ENCODE peak calls at places on chromosomes 2 and 18, in four cellular contexts. F is spleen; K is neuronal stem cell; B is CD4-positive, alpha-beta memory T cell. D is an unnamed sample. For H3K27me3 and H3K4me1, the result is how much of the 10 kb centered on the place peaks cover.

GRCh38 chr2:239355139-239355538 is 45.7 kb downstream of the HDAC4 start:
- DNase-seq in F (no peak), K (no peak), B (no peak), D (no peak)

GRCh38 chr18:6778459-6778858 is 48.9 kb downstream of the ARHGAP28 start:
- DNase-seq in F (no peak), K (no peak), B (no peak), D (no peak)

GRCh38 chr18:34528177-34528576 is 181.9 kb upstream of the DTNA start:
- DNase-seq in F (no peak), K (no peak), B (no peak), D (no peak)

GRCh38 chr2:239192456-239192855 is 208.4 kb downstream of the HDAC4 start:
- DNase-seq in F (peak), K (no peak), B (no peak), D (no peak)

GRCh38 chr18:54052259-54052658 is 172.2 kb downstream of the MBD2 start:
- DNase-seq in F (no peak), K (no peak), B (no peak), D (no peak)

GRCh38 chr2:237434916-237435315 is 21.0 kb upstream of the COL6A3 start:
- DNase-seq in F (peak), K (no peak), B (peak), D (peak)

GRCh38 chr18:35467624-35468016 is 30.1 kb downstream of the INO80C start:
- DNase-seq in F (no peak), K (no peak), B (no peak), D (no peak)

GRCh38 chr2:200786423-200786822 is 25.3 kb upstream of the BZW1 start:
- DNase-seq in F (no peak), K (no peak), B (no peak), D (no peak)

GRCh38 chr2:2860583-2861300 is 516.9 kb downstream of the EIPR1 start:
- DNase-seq in F (peak), K (no peak), B (no peak), D (no peak)

GRCh38 chr2:220165401-220165800 is 538.0 kb downstream of the SLC4A3 start:
- DNase-seq in F (no peak), K (peak), B (no peak), D (no peak)

GRCh38 chr18:34354351-34354750 is 129.6 kb upstream of the NOL4 start:
- DNase-seq in F (no peak), K (no peak), B (no peak), D (no peak)

GRCh38 chr2:218883491-218884490 is 3.1 kb downstream of the WNT10A start:
- DNase-seq in F (peak), K (no peak), B (no peak), D (peak)

GRCh38 chr2:108968619-108969018 is 20.4 kb downstream of the EDAR start:
- DNase-seq in F (no peak), K (no peak), B (no peak), D (peak)

GRCh38 chr2:27042159-27042661 is 9.3 kb upstream of the AGBL5 start:
- DNase-seq in F (peak), K (no peak), B (no peak), D (peak)

GRCh38 chr2:222877556-222878278 is 16.9 kb downstream of the ACSL3 start:
- DNase-seq in F (no peak), K (no peak), B (no peak), D (no peak)

GRCh38 chr2:52260904-52261303 is 1229.0 kb upstream of the NRXN1 start:
- DNase-seq in F (no peak), K (no peak), B (no peak), D (no peak)

GRCh38 chr2:21382980-21383520 is 259.3 kb downstream of the TDRD15 start:
- DNase-seq in F (no peak), K (no peak), B (no peak), D (no peak)

GRCh38 chr2:215918901-215919585 is 94.3 kb downstream of the MREG start:
- DNase-seq in F (no peak), K (no peak), B (no peak), D (no peak)

GRCh38 chr2:159786938-159787337 is 11.1 kb downstream of the CD302 start:
- DNase-seq in F (no peak), K (no peak), B (no peak), D (no peak)

GRCh38 chr2:170226216-170226615 is 48.3 kb downstream of the MYO3B start:
- DNase-seq in F (no peak), K (no peak), B (no peak), D (no peak)
- H3K4me3 ChIP-seq in F (no peak), K (no peak), B (no peak), D (no peak)

DNA sequence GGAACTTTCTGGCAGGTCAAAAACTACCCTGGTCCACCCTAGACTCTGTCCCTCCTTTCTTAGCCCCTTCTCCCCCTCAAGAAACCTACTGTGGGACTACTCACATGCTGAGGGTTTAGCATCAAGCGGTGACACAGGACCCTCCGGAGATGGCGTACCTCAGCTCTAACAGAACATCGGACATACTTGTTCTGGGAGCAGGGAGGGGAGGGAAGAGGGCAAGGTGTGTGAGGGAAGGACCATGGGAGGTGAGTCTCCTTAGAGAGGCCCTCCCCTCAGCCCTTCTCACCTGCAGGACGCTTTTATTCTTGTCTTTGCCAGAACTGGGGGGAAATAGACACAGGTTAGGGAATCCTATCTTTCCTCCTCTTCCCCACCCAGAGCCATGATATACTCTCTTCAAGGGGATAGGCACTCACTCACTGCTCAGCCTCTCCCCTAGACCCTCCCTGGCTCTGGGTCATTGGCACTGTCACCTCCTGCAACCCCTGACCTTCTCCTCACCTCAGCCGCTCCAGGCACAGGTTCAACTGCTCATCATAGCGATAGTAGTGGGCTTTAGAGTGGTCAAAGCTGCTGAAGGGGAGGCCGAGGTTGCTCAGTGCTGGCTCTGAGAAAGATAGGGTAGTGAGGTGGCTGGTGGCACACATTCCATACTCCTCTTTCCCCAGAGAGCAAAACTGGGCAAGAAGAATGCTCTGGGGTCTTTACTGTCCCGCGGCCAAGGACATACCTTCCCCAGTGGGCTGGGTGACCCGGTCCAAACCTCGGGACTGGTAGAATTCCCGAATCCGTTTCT is 1.8 kb downstream of the PCGF1 start:
- DNase-seq in F (peak), K (no peak), B (no peak), D (no peak)
- H3K27me3 ChIP-seq in F (under half), K (half or more), B (under half), D (under half)

GRCh38 chr18:9140984-9141383 is 4.4 kb downstream of the ANKRD12 start:
- DNase-seq in F (no peak), K (no peak), B (no peak), D (no peak)
- H3K4me1 ChIP-seq in F (half or more), K (under half), B (half or more), D (under half)

GRCh38 chr2:112491946-112492345 is 10.0 kb downstream of the TTL start:
- DNase-seq in F (no peak), K (no peak), B (no peak), D (no peak)
- H3K4me3 ChIP-seq in F (no peak), K (no peak), B (no peak), D (no peak)

GRCh38 chr2:1068832-1069231 is 118.2 kb downstream of the SNTG2 start:
- DNase-seq in F (no peak), K (no peak), B (no peak), D (no peak)
- H3K27me3 ChIP-seq in F (under half), K (under half), B (under half), D (under half)

DNA sequence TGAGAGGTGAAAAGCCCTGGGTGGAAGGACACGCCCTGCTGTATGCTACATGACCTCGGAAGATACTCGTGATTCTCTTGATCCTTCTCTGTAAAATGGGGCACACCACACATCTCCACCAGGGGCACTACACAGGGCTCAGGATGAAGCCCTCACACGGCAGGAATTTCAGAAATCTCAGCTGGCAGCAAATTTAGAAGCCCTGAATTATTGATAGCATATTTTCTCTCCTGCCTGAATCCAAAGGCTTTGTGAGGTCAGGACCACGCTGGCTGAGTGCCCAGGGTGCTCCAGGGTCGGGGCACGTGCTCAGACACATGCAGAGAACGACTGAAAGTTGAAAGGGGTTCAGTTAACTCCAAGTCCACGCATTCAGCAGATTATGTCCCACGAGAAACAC is 42.1 kb upstream of the GALR1 start:
- DNase-seq in F (no peak), K (no peak), B (peak), D (peak)
- H3K4me1 ChIP-seq in F (half or more), K (under half), B (under half), D (under half)

DNA sequence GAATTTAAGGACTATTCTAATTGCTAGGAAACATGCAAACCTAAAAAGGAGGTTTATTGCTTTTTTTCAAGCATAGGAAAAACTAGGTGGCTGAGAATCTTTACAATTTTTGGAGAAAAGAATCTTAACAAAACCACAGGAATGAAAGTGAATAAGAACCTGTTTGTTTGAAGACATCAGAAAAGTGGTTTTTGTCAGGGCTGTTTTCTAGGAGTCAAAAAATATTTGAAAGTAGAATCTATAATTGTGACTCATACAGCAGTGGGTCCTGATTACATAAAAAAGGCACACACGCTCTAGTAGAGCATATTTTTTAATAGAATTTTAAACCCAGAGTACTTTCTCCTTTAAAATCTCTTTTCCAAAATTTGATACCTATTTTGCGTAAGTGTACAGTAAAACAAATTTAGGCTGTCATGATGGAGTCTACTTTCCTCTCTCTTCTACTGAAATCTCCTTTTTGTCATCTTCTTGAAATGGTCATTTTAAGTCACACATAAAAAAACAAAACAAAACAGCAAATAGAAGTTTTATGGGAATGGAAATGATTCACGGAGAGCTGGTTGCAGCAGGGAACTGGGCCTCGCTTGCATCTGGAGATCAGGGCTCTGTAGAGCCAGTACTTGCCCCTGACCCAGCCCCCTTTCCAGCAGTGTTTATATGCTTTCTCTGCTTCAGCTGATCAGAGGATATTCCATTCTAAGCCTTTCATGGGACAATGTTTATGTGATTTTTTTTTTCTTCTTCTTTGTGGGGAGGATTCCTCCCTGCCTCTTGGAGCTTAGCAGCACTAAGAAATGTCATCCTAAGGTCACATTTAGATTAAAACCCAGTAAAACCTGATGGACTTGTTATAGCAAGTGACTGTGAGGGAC is 59.1 kb upstream of the PELI1 start:
- DNase-seq in F (no peak), K (no peak), B (no peak), D (no peak)
- H3K4me3 ChIP-seq in F (no peak), K (no peak), B (peak), D (no peak)

GRCh38 chr18:57372444-57372843 is 20.1 kb downstream of the ST8SIA3 start:
- DNase-seq in F (no peak), K (no peak), B (no peak), D (no peak)
- H3K27me3 ChIP-seq in F (under half), K (under half), B (under half), D (under half)

DNA sequence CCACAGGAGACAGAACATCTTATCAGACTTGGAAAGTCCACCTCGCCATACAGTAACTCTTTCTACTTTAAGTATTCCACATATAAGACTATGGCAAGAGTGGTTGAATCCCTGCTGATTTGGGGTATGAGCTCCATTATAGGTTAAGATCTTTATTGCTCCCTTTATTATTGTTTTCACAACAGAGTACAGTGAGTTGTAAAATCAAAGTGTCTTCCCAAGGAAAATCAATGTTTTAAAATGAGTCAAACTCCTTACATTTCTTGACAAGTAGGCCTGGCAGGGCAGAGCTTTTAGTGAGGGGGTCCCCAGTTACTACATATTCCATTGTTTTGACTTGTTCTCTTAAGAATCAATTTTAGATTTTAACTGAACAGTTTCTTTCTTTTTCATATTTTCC is 49.6 kb upstream of the STAT1 start:
- DNase-seq in F (no peak), K (no peak), B (no peak), D (no peak)
- H3K4me1 ChIP-seq in F (under half), K (under half), B (half or more), D (under half)

DNA sequence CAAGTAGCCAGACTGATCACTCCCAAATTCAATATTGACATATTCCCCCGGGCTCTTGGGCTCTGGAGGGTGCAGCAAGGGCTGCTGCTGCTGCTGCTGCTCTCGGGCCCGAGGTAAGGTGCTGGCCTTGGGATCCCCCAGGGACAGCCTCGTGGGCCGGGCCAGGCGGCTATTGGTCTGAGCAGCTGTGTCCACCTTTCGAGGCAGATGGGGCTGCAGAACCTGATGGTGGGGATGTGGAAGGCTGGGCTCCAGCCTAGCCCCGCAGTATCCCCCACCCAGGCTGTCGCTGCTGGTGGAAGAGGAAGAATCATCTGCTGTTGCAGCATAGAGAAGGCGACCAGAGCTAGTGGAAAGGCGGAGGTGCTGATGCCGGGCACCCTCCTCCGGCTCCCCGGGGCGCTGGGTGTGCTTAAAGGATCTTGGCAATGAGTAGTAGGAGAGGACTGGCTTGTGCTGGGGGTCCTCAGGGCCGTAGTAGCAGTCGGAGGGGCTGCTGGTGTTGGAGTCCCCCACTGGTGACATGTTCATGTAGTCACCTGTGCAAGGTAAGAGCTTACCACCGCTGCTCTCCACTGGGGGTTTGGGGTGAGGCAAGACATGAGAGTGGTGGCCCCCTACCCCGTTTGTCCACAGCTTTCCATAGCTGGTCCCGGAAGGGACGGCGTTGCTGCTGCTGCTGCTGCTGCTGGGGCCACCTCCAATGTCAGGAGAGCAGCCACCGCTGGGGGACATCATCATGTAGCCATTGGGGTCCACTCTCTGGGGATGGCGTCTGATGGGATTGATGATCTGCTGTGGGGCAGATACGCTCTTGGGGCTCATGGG is 3.4 kb downstream of the IRS1 start:
- DNase-seq in F (peak), K (no peak), B (no peak), D (no peak)
- H3K4me3 ChIP-seq in F (peak), K (no peak), B (no peak), D (peak)